ENCODE peak calls at places on chromosomes 12 and 14, in seven cellular contexts. A is fibroblast of mammary gland, Y is cardiac fibroblast, R is fibroblast of lung, P is epithelial cell of esophagus, M is neural progenitor cell, W is heart left ventricle. Z is an unnamed sample.

GRCh38 chr14:74412753-74413152 is 13.3 kb downstream of the SYNDIG1L start:
- DNase-seq in Y (no peak), R (no peak), P (no peak), A (no peak), M (no peak), W (no peak), Z (no peak)

GRCh38 chr12:21528953-21529352 is 2.9 kb downstream of the SPX start:
- DNase-seq in P (no peak), R (peak; percentile 23), A (no peak), M (no peak), Y (peak; percentile 6), W (peak; percentile 22), Z (no peak)

GRCh38 chr12:89135976-89136634 is 216.2 kb downstream of the DUSP6 start:
- DNase-seq in A (peak; percentile 86), Y (no peak), W (no peak), P (peak; percentile 82), R (peak; percentile 69), M (no peak), Z (no peak)

GRCh38 chr12:50282581-50283229 is 615 bp downstream of the LIMA1 start:
- DNase-seq in A (peak; percentile 39), R (peak; percentile 78), Y (peak; percentile 31), W (no peak), M (no peak), P (no peak), Z (no peak)

GRCh38 chr12:28129031-28129430 is 61.2 kb upstream of the CCDC91 start:
- DNase-seq in W (no peak), P (no peak), A (no peak), Y (no peak), R (no peak), M (no peak), Z (no peak)

GRCh38 chr12:118436986-118437385 is 60.6 kb downstream of the SUDS3 start:
- DNase-seq in M (no peak), P (no peak), Y (no peak), A (no peak), W (no peak), R (no peak), Z (no peak)

GRCh38 chr14:31966896-31967668 is 110.0 kb upstream of the ARHGAP5 start:
- DNase-seq in W (no peak), R (no peak), Y (no peak), A (no peak), P (no peak), M (no peak), Z (no peak)

GRCh38 chr12:103801709-103802585 is 39.1 kb downstream of the NT5DC3 start:
- DNase-seq in P (peak; percentile 91), W (no peak), M (no peak), A (peak; percentile 24), Y (peak; percentile 53), R (peak; percentile 14), Z (no peak)

GRCh38 chr12:53564276-53564675 is 57.0 kb upstream of the NPFF start:
- DNase-seq in Y (no peak), A (no peak), W (no peak), P (no peak), R (no peak), M (no peak), Z (no peak)

GRCh38 chr14:99001241-99001640 is 270.8 kb downstream of the BCL11B start:
- DNase-seq in M (no peak), A (no peak), P (no peak), W (no peak), Y (no peak), R (no peak), Z (no peak)

GRCh38 chr12:100295764-100296555 is 29.0 kb downstream of the SCYL2 start:
- DNase-seq in R (peak; percentile 9), A (peak; percentile 66), Y (peak; percentile 3), M (no peak), P (peak; percentile 17), W (no peak), Z (no peak)

GRCh38 chr12:50419112-50419909 is 18.6 kb downstream of the LARP4 start:
- DNase-seq in Y (no peak), P (peak; percentile 77), R (no peak), M (no peak), W (no peak), A (no peak), Z (no peak)

DNA sequence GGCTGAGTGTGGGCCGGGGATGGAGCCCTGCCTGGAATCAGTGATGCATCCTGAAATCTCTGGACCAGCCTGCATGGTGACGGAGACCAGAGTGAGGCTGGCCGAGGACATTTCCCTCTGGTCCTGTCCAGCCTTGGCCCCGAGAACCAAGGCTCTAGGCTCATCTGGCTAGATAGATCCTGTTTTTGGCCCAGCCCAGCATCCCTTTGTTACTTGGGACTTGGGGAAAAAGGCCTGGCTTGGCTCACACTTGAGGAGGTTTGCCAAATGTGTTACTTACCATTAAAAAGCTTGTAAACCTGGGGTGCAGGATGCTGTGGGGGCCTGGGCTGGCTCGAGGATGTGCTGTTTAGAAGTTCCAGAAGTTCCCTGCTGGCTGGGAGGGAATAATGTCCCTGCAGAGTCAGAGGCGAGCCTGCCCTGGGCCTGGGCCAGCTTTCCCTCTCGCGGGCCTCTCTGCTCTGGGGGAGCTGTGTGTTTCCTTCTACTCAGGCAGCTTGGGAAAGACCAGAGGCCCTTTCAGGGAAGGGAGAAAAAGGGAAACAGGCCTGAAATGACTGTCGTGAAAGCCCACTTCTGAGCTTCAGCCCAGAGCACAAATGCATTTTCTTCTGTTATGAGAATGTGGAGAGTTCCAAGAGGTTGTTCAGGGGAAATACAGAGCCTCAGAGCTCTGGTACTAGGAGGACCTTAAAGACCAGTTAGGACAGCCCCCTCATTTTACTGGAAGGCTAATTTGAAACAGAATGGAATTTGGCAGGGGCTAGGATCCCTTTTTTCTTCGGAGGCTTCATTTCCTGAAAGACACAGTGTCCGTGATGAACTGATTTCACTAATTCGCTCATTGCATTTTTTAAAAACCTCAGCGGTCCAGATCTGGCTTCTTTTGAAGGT is 47.2 kb upstream of the CTDSP2 start:
- DNase-seq in W (peak; percentile 92), R (peak; percentile 97), M (peak; percentile 47), P (peak; percentile 53), Y (peak; percentile 98), A (peak; percentile 93), Z (no peak)
- H3K4me3 ChIP-seq in W (no peak overlapping the region), R (peak overlapping the region; percentile 43), M (no peak overlapping the region), P (no peak overlapping the region), Y (peak overlapping the region; percentile 29), A (peak overlapping the region; percentile 12), Z (no peak overlapping the region)

GRCh38 chr12:64232201-64232600 is 10.1 kb upstream of the KICS2 start:
- DNase-seq in A (no peak), R (no peak), W (no peak), P (no peak), Y (no peak), M (no peak), Z (no peak)

GRCh38 chr12:64229796-64230195 is 7.7 kb upstream of the KICS2 start:
- DNase-seq in W (no peak), R (no peak), Y (no peak), A (no peak), M (no peak), P (no peak), Z (no peak)

DNA sequence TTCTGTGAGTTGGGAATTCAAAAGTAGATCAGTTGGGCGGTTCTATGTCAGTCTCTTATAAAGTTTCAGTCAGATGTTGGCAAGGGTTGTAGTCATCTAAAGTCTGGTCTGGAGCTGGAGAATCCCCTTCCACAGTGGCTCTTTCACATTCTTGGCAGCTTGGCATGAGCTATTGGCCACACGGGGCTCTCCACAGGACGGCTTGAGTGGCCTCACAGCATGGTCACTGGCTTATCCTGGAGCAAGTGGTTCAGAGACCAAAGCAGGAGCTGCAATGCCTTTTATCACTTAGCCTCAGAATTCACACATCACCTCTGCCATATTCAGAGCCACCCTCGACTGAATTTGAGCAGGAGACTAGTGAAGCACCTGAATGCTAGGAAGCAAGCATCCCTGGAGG is 7.1 kb upstream of the KICS2 start:
- DNase-seq in R (no peak), Y (no peak), P (no peak), W (no peak), A (no peak), M (peak; percentile 26), Z (no peak)
- TF ChIP-seq CTCF in R (no peak), Y (no peak), P (no peak), W (no peak), A (no peak), M (no peak), Z (no peak)

DNA sequence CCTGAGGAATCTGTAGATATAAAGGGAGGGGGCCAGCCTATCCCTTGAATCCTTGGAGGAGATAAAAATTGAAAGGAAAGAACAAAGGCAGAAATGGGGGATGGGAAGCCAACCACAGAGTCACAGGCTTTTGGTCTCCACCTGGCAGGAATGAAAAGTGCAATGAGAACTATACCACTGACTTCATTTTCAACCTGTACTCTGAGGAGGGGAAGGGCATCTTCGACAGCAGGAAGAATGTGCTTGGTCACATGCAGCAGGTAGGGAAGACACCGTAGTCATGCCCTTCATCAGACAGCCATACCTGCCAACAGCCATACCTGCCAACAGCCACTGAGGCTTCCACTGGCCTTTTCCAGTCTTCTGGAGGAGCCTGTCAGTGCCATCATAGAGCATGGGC is 13.4 kb downstream of the ASB8 start:
- DNase-seq in W (no peak), M (no peak), P (no peak), Y (no peak), A (no peak), R (no peak), Z (no peak)
- H3K4me3 ChIP-seq in W (no peak overlapping the region), M (no peak overlapping the region), P (no peak overlapping the region), Y (no peak overlapping the region), A (no peak overlapping the region), R (no peak overlapping the region), Z (no peak overlapping the region)

DNA sequence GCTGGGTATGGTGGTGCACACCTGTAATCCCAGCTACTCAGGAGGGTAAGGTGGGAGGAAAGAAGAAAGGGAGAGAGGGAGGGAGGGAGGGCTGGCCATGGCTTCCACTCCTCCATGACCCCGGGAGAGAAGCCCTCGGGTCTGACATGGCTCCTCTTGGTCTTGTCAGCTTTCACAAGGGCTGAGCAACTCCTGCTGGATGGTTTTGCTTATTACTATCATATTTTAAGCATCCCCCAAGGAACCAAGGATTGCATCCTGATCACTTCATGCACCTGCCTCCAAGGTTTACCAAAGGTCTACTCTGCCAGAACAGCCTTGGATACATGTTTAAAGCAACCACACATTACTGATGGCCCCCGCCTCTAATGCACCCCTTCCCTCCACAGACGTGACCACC is 28.0 kb upstream of the NCOR2 start:
- DNase-seq in A (no peak), P (no peak), W (no peak), R (no peak), M (no peak), Y (no peak), Z (no peak)
- TF ChIP-seq CTCF in A (no peak), P (no peak), W (no peak), R (no peak), M (no peak), Y (no peak), Z (no peak)

GRCh38 chr14:36161781-36162180 is 14.7 kb downstream of the PTCSC3 start:
- DNase-seq in M (no peak), P (peak; percentile 26), R (no peak), Y (no peak), A (no peak), W (no peak), Z (no peak)
- H3K4me3 ChIP-seq in M (peak overlapping the region; percentile 21), P (no peak overlapping the region), R (no peak overlapping the region), Y (no peak overlapping the region), A (no peak overlapping the region), W (no peak overlapping the region), Z (no peak overlapping the region)